ENCODE peak calls at places on chromosomes 4 and X, in five cellular contexts. W, R, G, Y and U are unnamed samples.

GRCh38 chrX:41946973-41947612 is 23.7 kb upstream of the CASK start:
- DNase-seq in W (no peak), R (no peak), G (no peak), Y (no peak), U (no peak)

GRCh38 chrX:147733369-147733768 is 178.3 kb upstream of the FMR1 start:
- DNase-seq in W (no peak), R (no peak), G (no peak), Y (no peak), U (no peak)

GRCh38 chr4:86319390-86319789 is 40.5 kb downstream of the MAPK10 start:
- DNase-seq in W (no peak), R (no peak), G (no peak), Y (no peak), U (no peak)

GRCh38 chr4:158571736-158572135 is 50.1 kb downstream of the RXFP1 start:
- DNase-seq in W (no peak), R (no peak), G (no peak), Y (no peak), U (no peak)

GRCh38 chrX:8042304-8042703 is 115.1 kb upstream of the PNPLA4 start:
- DNase-seq in W (no peak), R (no peak), G (no peak), Y (no peak), U (no peak)

GRCh38 chrX:25144043-25144940 is 128.5 kb upstream of the ARX start:
- DNase-seq in W (peak; percentile 63), R (peak; percentile 26), G (peak; percentile 21), Y (peak; percentile 72), U (peak; percentile 50)

GRCh38 chrX:37010496-37010895 is 2.3 kb downstream of the FAM47C start:
- DNase-seq in W (no peak), R (no peak), G (no peak), Y (no peak), U (no peak)

GRCh38 chr4:106914223-106914622 is 121.9 kb downstream of the DKK2 start:
- DNase-seq in W (no peak), R (no peak), G (no peak), Y (peak; percentile 2), U (no peak)

GRCh38 chrX:2679534-2680485 is 11.3 kb upstream of the CD99 start:
- DNase-seq in W (no peak), R (no peak), G (no peak), Y (peak; percentile 58), U (no peak)

DNA sequence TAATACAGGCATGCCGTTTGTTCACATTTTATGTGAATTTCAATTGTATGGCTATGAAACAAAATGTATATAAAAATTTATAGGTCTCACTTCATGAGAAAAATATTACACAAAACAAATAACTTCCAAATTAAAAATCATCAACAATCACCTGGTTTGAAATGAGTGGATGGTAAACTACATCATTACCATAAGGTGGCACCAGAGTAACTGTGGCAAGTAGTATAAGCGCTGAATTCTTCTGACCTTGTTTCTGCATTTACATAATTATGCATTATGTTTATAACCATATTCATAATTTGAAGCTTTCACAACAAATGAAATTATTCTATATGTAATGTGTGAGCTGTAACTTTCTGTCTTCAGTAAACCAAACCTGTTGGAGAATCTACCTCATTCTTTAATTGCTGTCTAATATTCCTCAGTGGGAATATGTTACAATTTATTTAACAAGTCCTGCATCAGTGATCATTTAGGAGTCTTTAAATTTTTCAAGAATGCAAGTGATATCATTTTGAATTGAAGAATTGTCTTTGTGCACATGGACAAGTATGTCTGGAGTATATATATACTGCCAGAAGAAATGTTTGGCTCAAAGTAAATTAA is 55.2 kb downstream of the MMRN1 start:
- DNase-seq in W (no peak), R (no peak), G (no peak), Y (no peak), U (no peak)
- TF ChIP-seq CTCF in W (peak; percentile 34), R (no peak), G (no peak), Y (no peak), U (no peak)

GRCh38 chrX:10597871-10598270 is 22.5 kb downstream of the MID1 start:
- DNase-seq in W (no peak), R (no peak), G (peak; percentile 24), Y (no peak), U (no peak)
- TF ChIP-seq CTCF in W (no peak), R (no peak), G (peak; percentile 36), Y (peak; percentile 42), U (peak; percentile 53)

GRCh38 chrX:103774070-103774642 is 2.5 kb upstream of the PLP1 start:
- DNase-seq in W (no peak), R (no peak), G (no peak), Y (peak; percentile 52), U (no peak)
- TF ChIP-seq CTCF in W (no peak), R (no peak), G (no peak), Y (peak; percentile 44), U (peak; percentile 40)

GRCh38 chr4:8586671-8587468 is 5.7 kb upstream of the CPZ start:
- DNase-seq in W (no peak), R (no peak), G (no peak), Y (no peak), U (no peak)
- TF ChIP-seq CTCF in W (no peak), R (no peak), G (no peak), Y (no peak), U (peak; percentile 12)

DNA sequence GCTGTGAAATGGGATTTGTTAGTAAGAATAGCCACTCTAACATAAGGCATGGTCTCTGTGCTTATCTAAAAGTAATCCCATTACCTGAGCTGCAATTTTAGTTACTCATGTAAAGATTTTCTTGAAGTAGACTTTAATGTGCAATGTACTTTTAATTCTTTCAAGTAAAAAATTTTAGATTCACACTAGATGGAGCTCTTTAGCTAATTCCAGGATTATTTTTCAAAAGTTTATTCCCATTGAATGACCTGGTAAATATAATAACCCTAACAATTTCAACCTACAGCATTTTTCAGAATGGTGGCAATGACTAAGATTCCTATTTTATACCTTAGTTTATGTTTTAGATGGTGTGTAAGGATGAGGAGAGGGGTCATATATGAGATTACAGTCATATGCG is 18.1 kb downstream of the USP38 start:
- DNase-seq in W (no peak), R (no peak), G (no peak), Y (peak; percentile 55), U (no peak)
- TF ChIP-seq CTCF in W (no peak), R (no peak), G (no peak), Y (peak; percentile 29), U (peak; percentile 36)

DNA sequence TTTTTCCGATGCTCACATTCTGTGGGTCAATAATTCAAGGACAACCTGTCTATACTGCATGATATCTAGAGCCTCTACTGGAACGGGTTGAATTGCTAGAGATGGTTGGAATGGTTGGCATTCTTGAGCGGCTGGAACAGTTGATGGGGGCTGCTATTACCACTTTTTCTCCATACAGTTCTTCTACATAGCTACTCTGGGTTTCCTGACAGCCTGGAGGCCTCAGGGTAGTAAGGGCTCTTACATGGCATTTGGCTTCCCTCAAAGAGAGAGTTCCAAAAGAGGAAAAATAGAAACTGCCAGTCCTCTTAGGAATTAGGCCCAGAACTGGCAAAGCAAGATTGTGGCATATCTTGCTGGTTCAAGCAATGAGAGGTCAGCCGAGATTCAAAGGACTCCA is 53.1 kb downstream of the NAA11 start:
- DNase-seq in W (no peak), R (no peak), G (no peak), Y (no peak), U (no peak)
- TF ChIP-seq CTCF in W (no peak), R (no peak), G (no peak), Y (no peak), U (no peak)

GRCh38 chr4:42302348-42302747 is 94.9 kb upstream of the SHISA3 start:
- DNase-seq in W (peak; percentile 29), R (no peak), G (no peak), Y (peak; percentile 44), U (no peak)
- TF ChIP-seq CTCF in W (no peak), R (no peak), G (peak; percentile 12), Y (peak; percentile 41), U (peak; percentile 19)

DNA sequence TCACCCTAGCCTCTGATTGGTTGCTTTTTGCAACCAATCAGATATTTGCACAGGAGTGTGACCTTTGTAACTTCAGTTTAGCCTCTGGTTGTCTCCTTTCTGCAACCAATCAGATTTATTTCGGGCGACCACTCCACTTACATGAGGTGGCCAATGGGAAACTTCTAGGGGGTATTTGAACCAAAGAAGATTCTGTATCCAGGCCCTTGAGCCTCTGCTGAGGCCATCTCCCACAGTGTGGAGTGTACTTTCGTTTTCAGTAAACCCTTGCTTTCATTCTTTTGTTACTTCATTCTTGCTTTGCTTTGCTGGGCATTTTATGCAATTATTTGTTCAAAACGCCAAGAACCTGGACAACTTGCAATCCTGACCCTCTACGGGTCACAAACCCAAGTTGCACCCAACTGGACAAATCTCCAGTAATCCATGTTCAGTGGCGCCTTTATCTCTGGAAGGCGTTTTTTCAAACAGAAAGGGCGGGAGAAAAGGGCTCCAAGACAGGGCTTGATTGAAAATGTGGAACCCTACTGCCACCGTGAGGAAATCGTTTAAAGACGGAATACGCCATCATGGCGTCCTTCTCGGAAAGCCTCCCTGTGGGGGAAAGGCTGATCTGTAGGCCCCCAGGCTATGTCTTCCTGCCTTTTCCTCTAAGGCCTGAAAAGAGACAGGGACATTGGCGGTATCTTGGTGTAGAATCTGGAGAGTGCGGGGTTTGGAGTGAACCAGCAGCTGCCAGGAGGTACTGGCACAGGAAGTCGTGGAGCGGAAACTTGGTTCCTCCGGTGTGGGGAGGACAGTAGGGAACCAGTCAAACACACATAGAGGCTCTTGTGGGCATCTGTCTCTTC is 184.6 kb downstream of the OR13H1 start:
- DNase-seq in W (peak; percentile 80), R (no peak), G (peak; percentile 28), Y (peak; percentile 96), U (peak; percentile 64)
- TF ChIP-seq CTCF in W (no peak), R (no peak), G (peak; percentile 31), Y (peak; percentile 40), U (peak; percentile 60)

GRCh38 chr4:41693629-41694028 is 54.9 kb downstream of the PHOX2B start:
- DNase-seq in W (no peak), R (no peak), G (no peak), Y (peak; percentile 45), U (no peak)
- TF ChIP-seq CTCF in W (no peak), R (no peak), G (peak; percentile 43), Y (peak; percentile 66), U (peak; percentile 44)

DNA sequence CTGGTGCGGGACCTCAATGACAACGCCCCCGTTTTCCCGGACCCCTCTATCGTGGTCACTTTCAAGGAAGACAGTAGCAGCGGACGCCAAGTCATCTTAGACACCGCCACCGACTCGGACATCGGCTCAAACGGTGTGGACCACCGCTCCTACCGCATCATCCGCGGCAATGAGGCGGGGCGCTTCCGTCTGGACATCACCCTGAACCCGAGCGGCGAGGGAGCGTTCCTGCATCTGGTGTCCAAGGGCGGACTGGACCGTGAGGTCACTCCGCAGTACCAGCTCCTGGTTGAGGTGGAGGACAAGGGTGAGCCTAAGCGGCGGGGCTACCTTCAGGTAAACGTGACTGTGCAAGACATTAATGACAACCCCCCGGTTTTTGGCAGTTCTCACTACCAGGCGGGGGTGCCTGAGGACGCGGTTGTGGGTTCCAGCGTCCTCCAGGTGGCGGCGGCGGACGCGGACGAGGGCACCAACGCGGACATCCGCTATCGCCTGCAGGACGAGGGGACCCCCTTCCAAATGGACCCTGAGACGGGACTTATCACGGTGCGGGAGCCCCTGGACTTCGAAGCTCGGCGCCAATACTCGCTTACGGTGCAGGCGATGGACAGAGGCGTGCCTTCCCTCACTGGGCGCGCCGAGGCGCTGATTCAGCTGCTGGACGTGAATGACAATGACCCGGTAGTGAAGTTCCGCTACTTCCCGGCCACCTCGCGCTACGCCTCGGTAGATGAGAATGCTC is 2.2 kb downstream of the FAT4 start:
- DNase-seq in W (peak; percentile 34), R (no peak), G (peak; percentile 23), Y (peak; percentile 32), U (peak; percentile 46)
- TF ChIP-seq CTCF in W (no peak), R (no peak), G (no peak), Y (peak; percentile 3), U (no peak)